ENCODE peak calls at places on chromosomes 2 and 18, in five cellular contexts. O, A, L, F and G are unnamed samples.

GRCh38 chr2:14941151-14941631 is 308.7 kb downstream of the LRATD1 start:
- DNase-seq in A (no peak), F (no peak), O (peak), L (no peak), G (no peak)

GRCh38 chr18:3213231-3214059 is 6.3 kb downstream of the MYOM1 start:
- DNase-seq in F (no peak), L (no peak), A (no peak), O (no peak), G (no peak)

GRCh38 chr18:50441518-50441917 is 66.7 kb downstream of the SKA1 start:
- DNase-seq in O (no peak), L (no peak), F (peak), A (no peak), G (no peak)

GRCh38 chr18:48891721-48892120 is 59.0 kb downstream of the SMAD7 start:
- DNase-seq in L (peak), F (no peak), O (peak), A (peak), G (no peak)

GRCh38 chr18:22964116-22964515 is 31.0 kb downstream of the RBBP8 start:
- DNase-seq in F (peak), A (no peak), L (no peak), O (peak), G (no peak)

GRCh38 chr2:215657844-215658243 is 222.0 kb upstream of the FN1 start:
- DNase-seq in A (no peak), L (no peak), O (peak), F (peak), G (no peak)

GRCh38 chr2:134461511-134461910 is 207.6 kb downstream of the MGAT5 start:
- DNase-seq in F (peak), L (no peak), A (no peak), O (no peak), G (no peak)

GRCh38 chr2:15145046-15145817 is 415.9 kb downstream of the NBAS start:
- DNase-seq in A (no peak), O (peak), L (no peak), F (no peak), G (no peak)

GRCh38 chr2:101991731-101992145 is at the start of gene IL1R2:
- DNase-seq in F (no peak), L (no peak), A (peak), O (peak), G (peak)

GRCh38 chr18:45370190-45371010 is 244.9 kb upstream of the SLC14A2 start:
- DNase-seq in L (no peak), A (no peak), F (no peak), O (no peak), G (no peak)

GRCh38 chr2:190344275-190344827 is 962 bp downstream of the INPP1 start:
- DNase-seq in O (no peak), L (peak), A (no peak), F (no peak), G (peak)

GRCh38 chr2:160977376-160977775 is 182.9 kb upstream of the TANK start:
- DNase-seq in O (no peak), A (no peak), L (no peak), F (no peak), G (no peak)

GRCh38 chr18:46282177-46282570 is 178.0 kb downstream of the HAUS1 start:
- DNase-seq in F (no peak), O (no peak), A (no peak), L (no peak), G (no peak)

GRCh38 chr2:5140367-5140766 is 551.8 kb upstream of the SOX11 start:
- DNase-seq in O (peak), L (no peak), F (peak), A (no peak), G (no peak)

GRCh38 chr2:96876811-96877437 is 7.0 kb upstream of the SEMA4C start:
- DNase-seq in F (no peak), L (no peak), O (no peak), A (no peak), G (no peak)

GRCh38 chr2:118003396-118003824 is 10.5 kb downstream of the CCDC93 start:
- DNase-seq in O (peak), F (peak), A (no peak), L (no peak), G (peak)

GRCh38 chr2:11503354-11503927 is 30.4 kb upstream of the GREB1 start:
- DNase-seq in L (no peak), A (no peak), O (no peak), F (no peak), G (no peak)

GRCh38 chr2:133204461-133204860 is 363.8 kb downstream of the NCKAP5 start:
- DNase-seq in L (no peak), F (no peak), O (no peak), A (no peak), G (no peak)

GRCh38 chr2:134206573-134206972 is 47.3 kb upstream of the MGAT5 start:
- DNase-seq in A (no peak), F (peak), O (peak), L (no peak), G (no peak)

GRCh38 chr2:190809139-190809764 is 71.4 kb upstream of the GLS start:
- DNase-seq in O (no peak), A (no peak), F (no peak), L (no peak), G (no peak)

GRCh38 chr2:29455202-29455885 is 340.1 kb downstream of the CLIP4 start:
- DNase-seq in O (no peak), L (no peak), A (no peak), F (no peak), G (no peak)

GRCh38 chr2:62071126-62071598 is 124.8 kb upstream of the B3GNT2 start:
- DNase-seq in O (no peak), L (no peak), A (no peak), F (peak), G (no peak)

GRCh38 chr2:58357521-58357920 is 116.4 kb upstream of the FANCL start:
- DNase-seq in L (no peak), O (no peak), F (no peak), A (no peak), G (no peak)

GRCh38 chr2:180734382-180734781 is 246.0 kb upstream of the UBE2E3 start:
- DNase-seq in A (no peak), F (no peak), L (no peak), O (no peak), G (no peak)

GRCh38 chr18:12257996-12258718 is 4.0 kb downstream of the CIDEA start:
- DNase-seq in F (no peak), L (no peak), O (no peak), A (no peak), G (no peak)

GRCh38 chr2:11615209-11615608 is 54.8 kb downstream of the NTSR2 start:
- DNase-seq in F (no peak), L (no peak), O (no peak), A (no peak), G (no peak)

GRCh38 chr2:196251132-196251531 is 79.8 kb upstream of the STK17B start:
- DNase-seq in A (no peak), L (no peak), F (no peak), O (no peak), G (no peak)

GRCh38 chr2:62663443-62663842 is 42.1 kb upstream of the EHBP1 start:
- DNase-seq in F (peak), A (no peak), O (no peak), L (no peak), G (no peak)

GRCh38 chr18:8287184-8287885 is 321.9 kb upstream of the RAB12 start:
- DNase-seq in A (no peak), F (no peak), L (no peak), O (no peak), G (no peak)

GRCh38 chr2:22078701-22079100 is 954.9 kb downstream of the TDRD15 start:
- DNase-seq in F (no peak), O (no peak), L (no peak), A (no peak), G (no peak)

GRCh38 chr18:65435529-65435928 is 315.3 kb upstream of the CDH7 start:
- DNase-seq in L (no peak), A (no peak), O (no peak), F (no peak), G (no peak)

GRCh38 chr2:18045230-18045629 is 166.8 kb downstream of the KCNS3 start:
- DNase-seq in O (no peak), L (no peak), F (peak), A (no peak), G (no peak)

GRCh38 chr2:219638948-219639341 is 11.5 kb downstream of the SLC4A3 start:
- DNase-seq in L (no peak), A (no peak), F (no peak), O (peak), G (no peak)

GRCh38 chr2:119823734-119824334 is 64.1 kb downstream of the PTPN4 start:
- DNase-seq in F (peak), L (no peak), O (peak), A (no peak), G (no peak)

GRCh38 chr2:48180557-48180956 is 274.3 kb upstream of the FBXO11 start:
- DNase-seq in L (no peak), F (no peak), A (no peak), O (no peak), G (no peak)

GRCh38 chr2:219402665-219403515 is 15.2 kb upstream of the DNPEP start:
- DNase-seq in O (peak), F (peak), L (no peak), A (no peak), G (peak)

GRCh38 chr2:148501545-148501944 is 143.0 kb upstream of the EPC2 start:
- DNase-seq in O (no peak), F (no peak), L (no peak), A (no peak), G (no peak)

GRCh38 chr2:242085941-242086621 is 216.6 kb downstream of the RTP5 start:
- DNase-seq in L (peak), F (peak), A (no peak), O (no peak), G (no peak)

GRCh38 chr2:67057901-67058703 is 339.0 kb upstream of the ETAA1 start:
- DNase-seq in L (no peak), F (peak), O (no peak), A (no peak), G (no peak)

GRCh38 chr2:105297211-105297610 is 32.3 kb downstream of the TGFBRAP1 start:
- DNase-seq in F (no peak), A (no peak), O (no peak), L (no peak), G (no peak)

GRCh38 chr2:105296017-105296611 is 33.4 kb downstream of the TGFBRAP1 start:
- DNase-seq in O (no peak), A (no peak), F (no peak), L (no peak), G (peak)

GRCh38 chr2:105298017-105298416 is 31.5 kb downstream of the TGFBRAP1 start:
- DNase-seq in F (no peak), A (no peak), O (no peak), L (no peak), G (no peak)

GRCh38 chr2:105301646-105302045 is 27.9 kb downstream of the TGFBRAP1 start:
- DNase-seq in A (no peak), F (no peak), O (no peak), L (no peak), G (no peak)

DNA sequence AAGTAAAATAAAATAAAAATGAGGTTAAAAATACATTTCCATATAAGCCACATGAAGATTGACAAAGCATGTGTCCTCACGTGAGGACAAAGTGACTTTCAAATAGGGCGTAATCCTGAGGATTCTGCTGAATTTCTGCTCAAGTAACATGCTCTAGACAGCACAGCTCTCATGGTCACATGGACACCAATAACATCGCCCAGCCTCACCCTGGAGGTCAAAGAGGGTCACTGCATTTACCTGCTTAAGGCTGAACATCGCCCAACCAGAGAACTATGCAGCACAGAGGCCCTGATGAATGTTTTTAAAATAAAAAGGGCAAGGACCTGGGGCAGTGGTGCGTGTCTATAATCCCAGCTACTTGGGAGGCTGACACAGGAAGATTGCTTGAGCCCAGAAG is 30.2 kb downstream of the TGFBRAP1 start:
- DNase-seq in O (no peak), F (no peak), L (no peak), A (no peak), G (no peak)
- TF ChIP-seq CTCF in O (no peak), F (peak), L (no peak), A (no peak), G (no peak)

GRCh38 chr2:159904565-159905281 is 106.7 kb upstream of the CD302 start:
- DNase-seq in L (peak), O (no peak), F (no peak), A (peak), G (peak)
- TF ChIP-seq CTCF in L (no peak), O (no peak), F (no peak), A (no peak), G (no peak)

GRCh38 chr18:26185267-26185666 is 41.0 kb upstream of the TAF4B start:
- DNase-seq in O (no peak), A (no peak), F (peak), L (no peak), G (no peak)
- TF ChIP-seq CTCF in O (peak), A (no peak), F (peak), L (no peak), G (no peak)

GRCh38 chr2:131026914-131027313 is 66.3 kb downstream of the FAM168B start:
- DNase-seq in O (peak), L (no peak), F (no peak), A (no peak), G (no peak)

GRCh38 chr2:131022731-131023130 is 70.5 kb downstream of the FAM168B start:
- DNase-seq in F (peak), L (no peak), A (no peak), O (peak), G (no peak)

GRCh38 chr2:131027566-131028528 is 65.4 kb downstream of the FAM168B start:
- DNase-seq in L (peak), F (no peak), A (no peak), O (no peak), G (no peak)

GRCh38 chr2:131023758-131024157 is 69.5 kb downstream of the FAM168B start:
- DNase-seq in O (no peak), L (no peak), A (no peak), F (no peak), G (no peak)
- TF ChIP-seq CTCF in O (no peak), L (no peak), A (no peak), F (no peak), G (no peak)

GRCh38 chr2:150872919-150873772 is 385.7 kb upstream of the RND3 start:
- DNase-seq in L (no peak), F (no peak), O (peak), A (no peak), G (no peak)
- TF ChIP-seq CTCF in L (no peak), F (no peak), O (no peak), A (no peak), G (no peak)

DNA sequence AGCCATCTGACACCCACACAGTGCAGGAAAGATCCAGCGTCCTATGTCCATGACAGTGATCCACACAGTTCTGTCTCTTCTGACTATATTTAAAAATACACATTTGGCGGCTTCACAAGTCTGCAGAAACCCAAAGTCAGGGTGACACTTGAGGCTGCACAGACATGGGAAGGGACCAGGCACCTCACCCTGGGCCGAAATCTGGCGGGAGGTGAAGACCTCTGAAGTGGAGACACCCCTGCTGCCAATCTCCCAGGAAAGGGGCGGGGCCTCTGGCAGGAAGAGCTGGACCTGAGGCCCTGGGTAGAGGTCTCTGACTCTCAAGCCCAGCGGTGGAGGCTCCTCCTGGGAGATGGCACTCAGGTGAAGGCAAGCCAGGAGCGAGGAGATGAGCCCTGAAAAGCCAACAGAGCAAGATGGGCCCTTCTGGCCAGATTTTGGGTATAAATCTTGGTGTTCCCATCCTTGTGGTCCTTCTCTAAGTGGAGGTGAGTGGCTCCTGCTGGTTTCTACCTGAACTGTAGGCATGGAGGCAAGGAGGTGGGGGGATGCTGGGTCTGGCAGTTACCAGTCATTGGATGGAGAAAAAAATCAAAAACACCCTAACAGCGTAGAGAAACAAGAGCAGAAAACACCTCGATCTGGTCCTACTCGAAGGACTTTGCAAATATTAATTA is 248.4 kb downstream of the HDAC4 start:
- DNase-seq in A (peak), L (peak), F (no peak), O (peak), G (no peak)
- TF ChIP-seq CTCF in A (no peak), L (no peak), F (no peak), O (no peak), G (no peak)

GRCh38 chr2:122368576-122369243 is 613.3 kb downstream of the TSN start:
- DNase-seq in A (no peak), O (no peak), L (no peak), F (no peak), G (no peak)
- TF ChIP-seq CTCF in A (no peak), O (no peak), L (no peak), F (no peak), G (no peak)

GRCh38 chr2:9752441-9753275 is 90.6 kb upstream of the TAF1B start:
- DNase-seq in A (no peak), L (no peak), F (peak), O (peak), G (no peak)

GRCh38 chr2:9755638-9756037 is 87.6 kb upstream of the TAF1B start:
- DNase-seq in L (no peak), F (no peak), A (no peak), O (no peak), G (no peak)

GRCh38 chr2:9753276-9753600 is 90.0 kb upstream of the TAF1B start:
- DNase-seq in F (peak), O (peak), L (no peak), A (no peak), G (no peak)

GRCh38 chr2:9754532-9754887 is 88.8 kb upstream of the TAF1B start:
- DNase-seq in A (no peak), L (no peak), O (peak), F (no peak), G (no peak)

GRCh38 chr2:9753665-9754531 is 89.4 kb upstream of the TAF1B start:
- DNase-seq in A (no peak), O (peak), L (no peak), F (no peak), G (peak)
- TF ChIP-seq CTCF in A (no peak), O (no peak), L (no peak), F (no peak), G (no peak)

GRCh38 chr2:9844036-9844483 is 786 bp downstream of the TAF1B start:
- DNase-seq in A (no peak), L (no peak), F (peak), O (no peak), G (no peak)

GRCh38 chr2:9844581-9844980 is 1.3 kb downstream of the TAF1B start:
- DNase-seq in F (peak), A (no peak), L (no peak), O (peak), G (no peak)

GRCh38 chr2:9842487-9843228 is 616 bp upstream of the TAF1B start:
- DNase-seq in F (no peak), O (peak), L (no peak), A (no peak), G (no peak)

GRCh38 chr2:9846554-9846953 is 3.3 kb downstream of the TAF1B start:
- DNase-seq in F (peak), O (peak), A (no peak), L (no peak), G (no peak)

DNA sequence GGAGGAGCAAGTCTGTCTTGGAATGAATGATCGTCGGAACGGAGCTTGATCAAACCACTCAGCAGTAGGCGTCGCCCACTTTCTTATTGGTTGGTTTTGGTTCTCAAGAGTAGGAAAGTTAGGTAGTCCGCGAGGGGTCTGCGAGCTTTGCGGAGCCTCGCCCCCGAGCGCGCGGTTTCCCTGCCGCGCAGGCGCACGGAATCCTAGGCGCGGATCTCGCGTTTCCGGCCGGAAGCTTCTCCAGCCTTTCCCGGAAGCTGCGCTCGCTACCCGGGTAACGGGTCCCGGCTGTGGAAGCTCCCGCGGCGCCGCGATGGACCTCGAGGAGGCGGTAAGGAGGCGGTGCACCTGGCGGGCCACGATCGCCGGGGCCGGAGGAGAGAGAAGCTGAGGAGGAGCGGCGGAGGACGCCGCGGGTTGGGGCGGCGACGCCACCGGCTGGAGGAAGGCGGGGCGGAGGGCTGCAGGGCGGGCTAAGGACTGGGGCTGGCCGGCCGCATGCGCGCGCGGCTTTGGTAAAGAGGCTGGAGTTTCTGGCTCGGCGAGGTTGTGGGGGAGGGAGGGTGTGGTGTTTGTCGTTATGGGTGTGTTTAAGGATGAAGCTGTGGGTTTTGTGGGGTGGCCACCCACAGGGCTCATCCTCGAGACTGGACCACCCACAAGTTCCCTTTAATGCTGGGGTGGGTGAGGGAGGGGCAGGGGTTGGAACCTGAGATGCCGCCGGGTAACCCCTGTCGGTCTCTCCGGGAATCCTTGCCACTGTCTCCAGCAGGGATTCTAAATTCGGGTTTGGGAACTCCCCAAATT is at the start of gene TAF1B:
- DNase-seq in O (peak), F (peak), A (peak), L (peak), G (peak)
- TF ChIP-seq CTCF in O (peak), F (peak), A (no peak), L (no peak), G (no peak)